ENCODE peak calls at places on chromosomes 13 and 19, in ten cellular contexts. V is body of pancreas; G is AG09309; H is NCI-H2081 treated with DMSO at 0.1 percent for 48 hours; F is naive thymus-derived CD8-positive, alpha-beta T cell; X is EH; D is activated CD4-positive, alpha-beta T cell treated with anti-CD3 and anti-CD28 coated beads, Interleukin-2, amount 10 ng/mL, durations not matched to agents 24 days and 14 days; Q is CD14-positive monocyte; P is HuH-7; Y is substantia nigra. U is an unnamed sample.

GRCh38 chr19:38319421-38320258 is at the start of gene KCNK6:
- DNase-seq in Q (no peak), H (no peak), D (peak; percentile 89), G (no peak), Y (peak; percentile 28), P (no peak), F (peak; percentile 35), X (peak; percentile 45), V (peak; percentile 62), U (no peak)

GRCh38 chr13:42702726-42703125 is 78.7 kb upstream of the FAM216B start:
- DNase-seq in P (no peak), H (no peak), F (no peak), X (no peak), Q (no peak), Y (no peak), V (no peak), D (no peak), G (no peak), U (no peak)

GRCh38 chr19:18291019-18291524 is 9.7 kb upstream of the JUND start:
- DNase-seq in Y (no peak), P (no peak), V (no peak), X (no peak), H (no peak), F (no peak), G (no peak), Q (no peak), D (no peak), U (no peak)

GRCh38 chr19:11420894-11421606 is 1.9 kb upstream of the RGL3 start:
- DNase-seq in V (no peak), H (no peak), G (no peak), Q (no peak), Y (no peak), D (peak; percentile 63), P (no peak), X (no peak), F (peak; percentile 42), U (no peak)

GRCh38 chr13:45367358-45367757 is 26.4 kb upstream of the TPT1 start:
- DNase-seq in H (no peak), Y (no peak), D (peak; percentile 95), P (no peak), G (peak; percentile 60), Q (peak; percentile 96), F (peak; percentile 86), X (peak; percentile 89), V (peak; percentile 24), U (peak; percentile 62)

GRCh38 chr13:35979378-35979911 is 151.7 kb downstream of the DCLK1 start:
- DNase-seq in F (no peak), Y (peak; percentile 4), Q (no peak), V (peak; percentile 28), X (peak; percentile 92), D (no peak), H (no peak), P (no peak), G (peak; percentile 74), U (no peak)

GRCh38 chr19:23070353-23070781 is 46.5 kb upstream of the ZNF730 start:
- DNase-seq in H (no peak), V (peak; percentile 16), G (no peak), X (peak; percentile 35), Q (no peak), F (no peak), P (no peak), D (no peak), Y (no peak), U (no peak)

GRCh38 chr13:111474136-111475002 is 153.9 kb downstream of the TEX29 start:
- DNase-seq in D (no peak), F (no peak), G (peak; percentile 11), V (no peak), P (peak; percentile 70), Y (no peak), X (peak; percentile 40), Q (no peak), H (no peak), U (peak; percentile 53)

GRCh38 chr19:1133471-1133929 is 29.7 kb downstream of the GPX4 start:
- DNase-seq in D (peak; percentile 89), Y (no peak), Q (no peak), V (no peak), P (peak; percentile 51), F (peak; percentile 74), X (peak; percentile 23), H (no peak), G (no peak), U (peak; percentile 48)

GRCh38 chr19:28701491-28701890 is 511.5 kb downstream of the UQCRFS1 start:
- DNase-seq in Q (no peak), F (no peak), G (peak; percentile 83), X (peak; percentile 80), V (no peak), D (no peak), Y (no peak), P (no peak), H (no peak), U (no peak)

GRCh38 chr13:51416107-51416506 is 36.7 kb downstream of the INTS6 start:
- DNase-seq in G (no peak), H (no peak), V (no peak), P (no peak), X (no peak), D (no peak), F (no peak), Y (no peak), Q (no peak), U (no peak)

GRCh38 chr19:45508931-45509691 is 1.8 kb downstream of the VASP start:
- DNase-seq in X (peak; percentile 91), V (peak; percentile 53), D (peak; percentile 84), F (no peak), G (no peak), Y (no peak), P (peak; percentile 89), H (no peak), Q (peak; percentile 73), U (peak; percentile 70)

GRCh38 chr19:17333611-17334413 is 843 bp downstream of the ANO8 start:
- DNase-seq in H (no peak), P (no peak), Q (peak; percentile 77), Y (no peak), X (peak; percentile 85), D (peak; percentile 92), G (no peak), V (no peak), F (peak; percentile 62), U (peak; percentile 65)

U was measured in HAP-1.